ENCODE peak calls at places on chromosomes 1 and 21, in eight cellular contexts. S is aorta; B is brain microvascular endothelial cell; X is AG04450; M is tibial nerve; L is PC-9; A is cardiac muscle cell; Q is CD8-positive, alpha-beta T cell. U is an unnamed sample.

GRCh38 chr1:21663951-21664805 is 5.0 kb downstream of the RAP1GAP start:
- DNase-seq in S (peak), B (no peak), X (no peak), M (no peak), L (no peak), A (no peak), Q (no peak), U (no peak)

GRCh38 chr1:241156231-241156965 is 200.6 kb downstream of the RGS7 start:
- DNase-seq in S (no peak), B (peak), X (no peak), M (no peak), L (no peak), A (no peak), Q (no peak), U (no peak)

GRCh38 chr1:35047188-35047858 is 15.6 kb upstream of the ZMYM6 start:
- DNase-seq in S (no peak), B (peak), X (peak), M (no peak), L (peak), A (no peak), Q (no peak), U (no peak)

GRCh38 chr1:74549947-74550346 is 37.5 kb upstream of the LRRC53 start:
- DNase-seq in S (no peak), B (no peak), X (no peak), M (no peak), L (no peak), A (no peak), Q (no peak), U (no peak)

GRCh38 chr1:15515026-15515663 is 8.9 kb downstream of the CASP9 start:
- DNase-seq in S (no peak), B (no peak), X (no peak), M (no peak), L (no peak), A (no peak), Q (no peak), U (no peak)

GRCh38 chr21:45902292-45902995 is 79.1 kb upstream of the COL6A1 start:
- DNase-seq in S (peak), B (no peak), X (no peak), M (no peak), L (no peak), A (no peak), Q (no peak), U (no peak)

GRCh38 chr1:17420361-17420760 is 19.1 kb downstream of the RCC2 start:
- DNase-seq in S (no peak), B (no peak), X (no peak), M (no peak), L (no peak), A (no peak), Q (no peak), U (no peak)

GRCh38 chr1:81550753-81551152 is 250.0 kb upstream of the ADGRL2 start:
- DNase-seq in S (no peak), B (no peak), X (no peak), M (no peak), L (peak), A (no peak), Q (no peak), U (no peak)

GRCh38 chr1:216929870-216930582 is 206.8 kb upstream of the ESRRG start:
- DNase-seq in S (no peak), B (peak), X (no peak), M (no peak), L (no peak), A (no peak), Q (no peak), U (no peak)

GRCh38 chr1:172477741-172478140 is 33.9 kb upstream of the PIGC start:
- DNase-seq in S (no peak), B (no peak), X (no peak), M (no peak), L (peak), A (no peak), Q (no peak), U (no peak)

GRCh38 chr1:239872554-239872953 is 219.1 kb upstream of the FMN2 start:
- DNase-seq in S (no peak), B (no peak), X (no peak), M (no peak), L (no peak), A (no peak), Q (no peak), U (no peak)

GRCh38 chr1:164770149-164770529 is 211.2 kb downstream of the PBX1 start:
- DNase-seq in S (no peak), B (no peak), X (no peak), M (no peak), L (no peak), A (no peak), Q (no peak), U (no peak)

GRCh38 chr21:33115586-33116541 is 45.9 kb downstream of the OLIG1 start:
- DNase-seq in S (peak), B (no peak), X (no peak), M (no peak), L (no peak), A (no peak), Q (no peak), U (peak)

GRCh38 chr1:163970699-163971098 is 588.3 kb upstream of the PBX1 start:
- DNase-seq in S (no peak), B (no peak), X (no peak), M (no peak), L (no peak), A (peak), Q (no peak), U (no peak)

GRCh38 chr1:7300893-7301292 is 470.2 kb upstream of the VAMP3 start:
- DNase-seq in S (no peak), B (peak), X (peak), M (no peak), L (no peak), A (no peak), Q (no peak), U (no peak)

GRCh38 chr1:53548031-53548491 is 88.9 kb downstream of the DMRTB1 start:
- DNase-seq in S (peak), B (no peak), X (no peak), M (peak), L (no peak), A (no peak), Q (peak), U (no peak)

GRCh38 chr21:45341779-45342178 is 54.1 kb upstream of the POFUT2 start:
- DNase-seq in S (no peak), B (no peak), X (no peak), M (no peak), L (no peak), A (no peak), Q (no peak), U (no peak)

GRCh38 chr1:12527564-12527963 is 90.4 kb downstream of the DHRS3 start:
- DNase-seq in S (no peak), B (no peak), X (no peak), M (no peak), L (no peak), A (no peak), Q (no peak), U (no peak)

GRCh38 chr1:208174736-208175507 is 69.3 kb downstream of the PLXNA2 start:
- DNase-seq in S (no peak), B (peak), X (no peak), M (no peak), L (no peak), A (no peak), Q (no peak), U (no peak)

GRCh38 chr1:56435434-56436337 is 143.7 kb downstream of the PLPP3 start:
- DNase-seq in S (no peak), B (no peak), X (no peak), M (no peak), L (no peak), A (peak), Q (no peak), U (no peak)

GRCh38 chr1:178354816-178355215 is 141.9 kb downstream of the CLEC20A start:
- DNase-seq in S (no peak), B (no peak), X (no peak), M (no peak), L (peak), A (no peak), Q (no peak), U (no peak)

GRCh38 chr1:62417351-62417999 is 19.4 kb upstream of the USP1 start:
- DNase-seq in S (no peak), B (no peak), X (no peak), M (no peak), L (no peak), A (no peak), Q (no peak), U (no peak)

GRCh38 chr1:53637726-53638640 is 101.0 kb downstream of the GLIS1 start:
- DNase-seq in S (peak), B (no peak), X (no peak), M (no peak), L (no peak), A (no peak), Q (no peak), U (no peak)

GRCh38 chr1:2174348-2175054 is 20.1 kb downstream of the FAAP20 start:
- DNase-seq in S (peak), B (no peak), X (no peak), M (no peak), L (peak), A (peak), Q (peak), U (peak)

GRCh38 chr1:15702722-15703550 is 18.8 kb downstream of the PLEKHM2 start:
- DNase-seq in S (peak), B (no peak), X (no peak), M (no peak), L (peak), A (no peak), Q (no peak), U (no peak)

GRCh38 chr1:12184008-12184681 is 17.4 kb downstream of the TNFRSF1B start:
- DNase-seq in S (peak), B (peak), X (peak), M (peak), L (peak), A (peak), Q (no peak), U (no peak)

GRCh38 chr1:2437617-2438016 is 25.3 kb upstream of the PEX10 start:
- DNase-seq in S (no peak), B (no peak), X (no peak), M (no peak), L (no peak), A (no peak), Q (no peak), U (no peak)

GRCh38 chr1:232307299-232307698 is 322.6 kb downstream of the SIPA1L2 start:
- DNase-seq in S (no peak), B (no peak), X (no peak), M (no peak), L (no peak), A (no peak), Q (no peak), U (no peak)

GRCh38 chr21:33541105-33541711 is 709 bp downstream of the GART start:
- DNase-seq in S (no peak), B (no peak), X (no peak), M (no peak), L (peak), A (no peak), Q (no peak), U (no peak)

GRCh38 chr1:7329868-7330615 is 441.1 kb upstream of the VAMP3 start:
- DNase-seq in S (peak), B (no peak), X (no peak), M (no peak), L (no peak), A (no peak), Q (no peak), U (no peak)

GRCh38 chr1:53063744-53064515 is 1.9 kb downstream of the PODN start:
- DNase-seq in S (no peak), B (no peak), X (no peak), M (no peak), L (no peak), A (no peak), Q (no peak), U (no peak)

GRCh38 chr1:95219407-95219806 is 14.6 kb upstream of the RWDD3 start:
- DNase-seq in S (no peak), B (no peak), X (no peak), M (no peak), L (no peak), A (no peak), Q (no peak), U (no peak)

GRCh38 chr1:245797592-245798366 is 643.0 kb downstream of the KIF26B start:
- DNase-seq in S (no peak), B (peak), X (no peak), M (no peak), L (no peak), A (peak), Q (no peak), U (peak)

GRCh38 chr1:205298191-205298994 is 23.2 kb downstream of the NUAK2 start:
- DNase-seq in S (no peak), B (peak), X (peak), M (no peak), L (peak), A (no peak), Q (no peak), U (no peak)

GRCh38 chr1:115982399-115982798 is 6.1 kb downstream of the SLC22A15 start:
- DNase-seq in S (no peak), B (no peak), X (no peak), M (no peak), L (no peak), A (no peak), Q (no peak), U (no peak)

GRCh38 chr1:10263450-10264082 is 53.2 kb downstream of the KIF1B start:
- DNase-seq in S (no peak), B (no peak), X (no peak), M (no peak), L (no peak), A (no peak), Q (no peak), U (no peak)
- H3K4me3 ChIP-seq in S (no peak), B (no peak), X (no peak), M (no peak), L (no peak), A (no peak), Q (no peak), U (no peak)

GRCh38 chr21:26167593-26167992 is 3.0 kb downstream of the APP start:
- DNase-seq in S (no peak), B (no peak), X (no peak), M (no peak), L (no peak), A (no peak), Q (no peak), U (no peak)
- H3K4me3 ChIP-seq in S (no peak), B (no peak), X (peak), M (no peak), L (peak), A (peak), Q (no peak), U (no peak)

DNA sequence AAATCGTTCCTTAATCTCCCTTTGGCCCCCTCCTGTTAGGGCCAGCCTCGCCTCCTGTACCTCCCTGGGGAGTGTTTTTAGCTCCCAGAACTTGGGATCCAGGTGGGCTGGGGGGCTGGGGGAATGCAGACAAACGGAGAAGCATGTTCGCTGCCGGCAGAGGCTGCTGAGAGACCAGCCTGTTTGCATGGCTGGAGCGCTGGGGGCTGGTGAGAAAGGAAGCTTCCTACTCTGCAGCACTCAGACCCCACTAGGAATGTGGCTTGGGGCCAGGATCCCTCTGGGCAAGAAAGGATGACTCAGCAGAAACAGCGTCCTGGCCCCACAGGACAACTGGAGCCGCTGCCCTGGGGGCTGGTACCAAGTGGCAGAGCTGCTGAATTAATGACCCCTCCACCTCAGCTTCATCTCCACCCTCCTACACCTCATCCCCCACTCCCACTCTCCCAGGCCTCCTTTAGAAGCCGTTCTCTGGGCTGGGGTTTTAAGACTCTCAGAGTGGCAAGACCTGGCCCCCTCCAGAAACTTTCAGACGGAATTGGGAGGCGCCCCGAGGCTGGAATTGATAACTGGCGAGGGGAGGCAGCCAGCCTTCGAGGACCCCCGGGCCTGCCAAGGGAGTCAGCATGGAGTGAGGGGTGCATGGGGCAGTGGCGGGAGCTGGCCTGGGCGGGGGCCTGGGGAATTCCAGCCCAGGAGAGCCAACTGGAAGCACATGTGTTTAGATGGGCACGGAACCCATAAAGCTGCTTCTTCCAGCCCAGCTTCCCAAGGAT is 28.5 kb upstream of the EPS8L3 start:
- DNase-seq in S (peak), B (peak), X (peak), M (no peak), L (peak), A (peak), Q (no peak), U (no peak)
- H3K4me3 ChIP-seq in S (no peak), B (no peak), X (peak), M (no peak), L (peak), A (no peak), Q (no peak), U (no peak)

DNA sequence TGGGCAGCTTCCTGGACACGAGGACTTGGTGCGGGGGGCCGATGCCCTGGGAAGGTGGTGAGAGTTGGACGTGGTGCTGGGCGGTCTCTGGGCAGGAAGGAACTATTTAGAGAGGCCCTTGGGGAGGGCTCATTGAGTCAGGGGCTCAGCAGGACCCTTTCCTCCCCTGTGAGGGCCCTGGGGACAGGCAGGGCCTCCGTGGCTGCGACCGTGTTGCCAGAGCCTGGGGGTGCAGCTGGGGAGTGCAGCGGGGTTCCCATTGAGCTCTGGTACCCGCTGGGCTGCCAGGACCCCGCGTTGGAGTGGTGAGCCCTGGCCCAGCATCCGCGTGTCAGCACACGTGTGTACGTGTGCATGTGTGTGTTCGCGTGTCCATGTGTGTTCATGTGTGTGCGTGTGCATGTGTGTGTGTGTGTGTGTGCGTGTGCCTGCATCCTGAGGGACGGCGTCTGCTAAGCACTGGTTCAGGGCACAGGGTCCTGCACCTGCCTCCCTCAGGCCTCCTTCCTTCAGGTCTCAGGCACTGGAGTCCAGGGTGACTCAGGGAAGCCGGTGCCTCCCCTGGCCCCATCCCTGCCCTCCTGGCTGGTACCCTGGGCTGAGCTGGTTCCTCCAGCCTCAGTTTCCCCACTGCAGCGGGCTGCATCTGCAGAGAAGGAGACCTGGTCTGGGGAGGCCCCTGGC is 10.7 kb downstream of the RNF223 start:
- DNase-seq in S (no peak), B (no peak), X (no peak), M (no peak), L (no peak), A (no peak), Q (no peak), U (no peak)
- H3K4me3 ChIP-seq in S (no peak), B (no peak), X (no peak), M (no peak), L (peak), A (no peak), Q (peak), U (no peak)